ENCODE peak calls at places on chromosomes 13 and 19, in eight cellular contexts. L is sigmoid colon, Y is breast epithelium, V is GM23338, X is esophagus muscularis mucosa, G is suprapubic skin, O is stomach, T is K562. M is an unnamed sample. For H3K4me1, the result is how much of the 10 kb centered on the place peaks cover.

GRCh38 chr19:35134601-35135091 is at the start of gene LGI4:
- DNase-seq in L (no peak), Y (no peak), V (no peak), X (no peak), G (no peak), O (no peak), T (no peak), M (no peak)

GRCh38 chr19:47037766-47038165 is 10.7 kb downstream of the TMEM160 start:
- DNase-seq in L (no peak), Y (no peak), V (no peak), X (no peak), G (no peak), O (no peak), T (peak), M (no peak)

GRCh38 chr13:76552807-76553206 is 333.4 kb downstream of the KCTD12 start:
- DNase-seq in L (no peak), Y (no peak), V (no peak), X (no peak), G (no peak), O (no peak), T (no peak), M (no peak)

GRCh38 chr19:33678796-33679195 is 57.0 kb downstream of the CHST8 start:
- DNase-seq in L (peak), Y (peak), V (no peak), X (no peak), G (peak), O (no peak), T (no peak), M (peak)

GRCh38 chr13:106241974-106242373 is 293.5 kb downstream of the EFNB2 start:
- DNase-seq in L (no peak), Y (no peak), V (no peak), X (no peak), G (no peak), O (no peak), T (no peak), M (no peak)

GRCh38 chr19:42628411-42629135 is 33.8 kb upstream of the CEACAM8 start:
- DNase-seq in L (no peak), Y (no peak), V (no peak), X (no peak), G (no peak), O (no peak), T (no peak), M (no peak)

GRCh38 chr19:49983645-49984229 is 22.8 kb upstream of the SIGLEC11 start:
- DNase-seq in L (no peak), Y (no peak), V (peak), X (no peak), G (peak), O (peak), T (peak), M (peak)

GRCh38 chr13:23618341-23618740 is 48.1 kb downstream of the TNFRSF19 start:
- DNase-seq in L (no peak), Y (no peak), V (peak), X (no peak), G (no peak), O (no peak), T (no peak), M (no peak)

GRCh38 chr13:58960909-58961308 is 1202.8 kb downstream of the DIAPH3 start:
- DNase-seq in L (no peak), Y (no peak), V (peak), X (no peak), G (no peak), O (no peak), T (no peak), M (no peak)

GRCh38 chr19:5364674-5365073 is 24.1 kb upstream of the PTPRS start:
- DNase-seq in L (no peak), Y (no peak), V (peak), X (no peak), G (no peak), O (no peak), T (no peak), M (no peak)

GRCh38 chr19:41548954-41549688 is 26.8 kb upstream of the CEACAM21 start:
- DNase-seq in L (no peak), Y (no peak), V (peak), X (no peak), G (no peak), O (peak), T (no peak), M (no peak)

GRCh38 chr13:99922631-99923404 is 48.7 kb downstream of the ZIC5 start:
- DNase-seq in L (no peak), Y (no peak), V (no peak), X (no peak), G (no peak), O (peak), T (no peak), M (no peak)

GRCh38 chr13:101649490-101650126 is 197.1 kb downstream of the ITGBL1 start:
- DNase-seq in L (no peak), Y (no peak), V (no peak), X (no peak), G (no peak), O (no peak), T (no peak), M (no peak)

DNA sequence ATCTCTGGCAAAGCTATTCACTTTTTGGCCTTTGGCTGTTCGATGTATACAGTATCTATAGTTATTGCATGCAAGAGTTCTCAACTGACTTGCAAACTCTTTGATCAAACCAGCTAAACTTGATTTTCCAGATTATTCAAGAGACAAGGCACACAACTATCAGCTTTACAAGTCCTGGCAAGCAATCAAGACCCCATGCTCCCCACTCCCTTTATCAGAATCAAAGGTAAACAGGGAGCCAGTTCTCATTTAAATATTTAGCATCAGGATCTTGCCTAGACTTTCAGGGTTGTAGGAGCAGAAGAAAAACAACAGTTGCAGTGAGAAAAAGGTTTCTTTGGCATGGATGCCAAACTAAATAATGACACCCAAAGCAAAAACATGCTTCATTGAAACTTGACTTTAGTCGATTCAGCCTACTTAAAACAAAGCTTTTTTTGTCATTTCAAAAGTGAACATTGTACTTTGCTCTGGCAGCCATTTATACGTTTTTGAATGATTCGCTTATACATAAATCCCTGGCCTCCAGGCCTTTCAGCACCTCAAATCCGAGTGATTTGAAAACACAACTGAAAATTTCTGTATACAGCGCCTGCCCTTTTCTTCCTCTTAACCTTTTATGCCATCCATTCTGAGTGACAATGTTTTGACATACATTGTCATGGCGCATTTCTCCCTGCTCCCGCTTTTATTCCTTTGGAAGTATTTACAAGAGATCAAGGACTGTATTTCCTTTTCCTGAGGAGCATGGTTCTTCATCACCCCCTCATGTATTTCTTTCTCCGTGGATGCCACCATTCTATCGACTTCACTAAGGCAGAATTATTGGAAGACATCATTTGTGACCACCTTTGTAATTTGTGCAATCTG is 340.8 kb downstream of the KLF5 start:
- DNase-seq in L (no peak), Y (no peak), V (peak), X (no peak), G (no peak), O (peak), T (no peak), M (no peak)
- TF ChIP-seq POLR2AphosphoS5 in L (no peak), Y (no peak), V (no peak), X (no peak), G (no peak), O (no peak), T (no peak), M (no peak)

GRCh38 chr19:11020423-11020822 is 59.6 kb downstream of the SMARCA4 start:
- DNase-seq in L (no peak), Y (no peak), V (no peak), X (no peak), G (no peak), O (no peak), T (no peak), M (no peak)
- H3K4me1 ChIP-seq in L (under half), Y (under half), V (under half), X (under half), G (under half), O (under half), T (under half), M (under half)

DNA sequence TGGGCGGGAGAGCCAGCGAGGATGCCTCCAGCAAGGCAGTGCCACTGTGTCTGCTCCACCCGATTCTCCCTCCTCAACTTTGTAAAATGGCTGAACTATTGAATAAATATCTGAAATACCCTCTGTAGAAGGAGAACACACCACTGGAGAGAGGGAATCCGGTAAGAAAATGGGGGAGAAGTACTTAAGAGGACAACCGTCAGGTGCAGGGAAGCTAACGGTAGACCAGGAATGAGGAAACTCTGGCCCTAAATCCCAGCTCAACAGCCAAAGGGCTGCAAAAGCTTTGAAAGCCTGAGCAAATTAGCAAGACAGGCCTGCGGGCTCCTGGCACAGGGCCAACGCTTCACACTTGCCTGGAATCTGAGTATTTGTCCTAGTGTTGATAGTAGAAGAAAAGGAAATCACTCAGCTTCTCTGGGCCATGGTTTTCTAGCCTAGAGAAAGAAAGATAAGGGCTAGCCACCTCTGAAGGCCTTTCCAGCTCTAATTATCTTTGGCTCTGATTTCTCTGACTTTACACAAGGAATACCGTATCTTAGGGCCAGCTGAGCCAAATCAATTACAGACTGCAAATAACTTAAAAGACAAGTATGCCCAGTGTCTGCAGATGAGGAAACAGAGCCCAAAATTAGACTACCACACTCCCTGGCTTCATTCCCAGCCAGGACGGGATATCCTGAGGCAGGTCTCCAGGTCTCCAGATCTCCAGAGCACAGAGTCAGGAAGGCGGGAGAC is 69.7 kb downstream of the STK24 start:
- DNase-seq in L (peak), Y (peak), V (peak), X (no peak), G (no peak), O (peak), T (peak), M (no peak)
- TF ChIP-seq POLR2AphosphoS5 in L (no peak), Y (peak), V (no peak), X (peak), G (no peak), O (peak), T (no peak), M (no peak)

GRCh38 chr19:19422156-19422555 is 16.7 kb downstream of the GATAD2A start:
- DNase-seq in L (no peak), Y (no peak), V (no peak), X (no peak), G (no peak), O (no peak), T (no peak), M (peak)
- H3K4me1 ChIP-seq in L (under half), Y (under half), V (under half), X (half or more), G (under half), O (under half), T (under half), M (half or more)

GRCh38 chr19:58520257-58520599 is 618 bp upstream of the ZBTB45 start:
- DNase-seq in L (peak), Y (no peak), V (no peak), X (no peak), G (no peak), O (no peak), T (no peak), M (no peak)

GRCh38 chr19:58519355-58520256 is at the start of gene ZBTB45:
- DNase-seq in L (peak), Y (peak), V (peak), X (peak), G (peak), O (peak), T (peak), M (peak)

GRCh38 chr19:58518261-58519086 is 1.1 kb downstream of the ZBTB45 start:
- DNase-seq in L (no peak), Y (no peak), V (no peak), X (no peak), G (no peak), O (no peak), T (no peak), M (no peak)

GRCh38 chr19:58516964-58517833 is 2.4 kb downstream of the ZBTB45 start:
- DNase-seq in L (no peak), Y (no peak), V (peak), X (no peak), G (no peak), O (no peak), T (no peak), M (no peak)

DNA sequence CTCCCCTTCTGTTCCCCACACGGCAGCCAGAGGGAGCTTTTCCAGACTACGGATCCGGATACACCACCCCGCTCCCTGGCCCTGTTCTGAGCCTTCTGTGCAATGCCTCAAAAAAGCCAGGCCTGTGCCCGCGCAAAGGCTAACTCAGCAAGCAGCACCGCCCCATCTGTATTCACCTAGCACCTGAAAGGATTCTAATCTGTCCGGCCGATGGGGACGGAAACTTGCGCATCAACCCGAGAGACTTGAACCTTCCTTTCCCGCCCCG is 589 bp downstream of the ZBTB45 start:
- DNase-seq in L (peak), Y (peak), V (peak), X (no peak), G (no peak), O (peak), T (peak), M (no peak)
- TF ChIP-seq POLR2AphosphoS5 in L (no peak), Y (no peak), V (peak), X (no peak), G (no peak), O (no peak), T (no peak), M (no peak)

DNA sequence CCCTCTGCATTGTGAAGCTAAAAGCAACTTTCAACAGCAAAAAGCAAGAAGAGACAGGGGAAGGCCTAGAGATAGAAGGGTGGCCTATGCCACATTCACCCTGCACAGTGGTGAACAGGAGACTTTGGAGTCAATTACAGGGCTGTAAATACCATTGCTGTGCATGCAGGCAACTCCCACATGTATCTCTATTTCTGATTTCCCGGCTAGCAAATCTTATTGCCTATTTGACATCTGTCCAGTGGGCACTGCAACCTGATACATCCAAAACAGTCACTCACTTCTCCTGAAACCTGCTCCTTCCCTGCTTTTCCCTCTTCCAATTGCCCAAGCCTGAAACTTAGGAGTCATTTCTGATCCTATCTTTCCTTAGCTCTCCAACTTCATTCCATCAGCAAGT is 13.4 kb downstream of the RUBCNL start:
- DNase-seq in L (no peak), Y (no peak), V (no peak), X (no peak), G (no peak), O (no peak), T (no peak), M (no peak)
- H3K4me1 ChIP-seq in L (under half), Y (under half), V (under half), X (under half), G (under half), O (under half), T (under half), M (under half)

DNA sequence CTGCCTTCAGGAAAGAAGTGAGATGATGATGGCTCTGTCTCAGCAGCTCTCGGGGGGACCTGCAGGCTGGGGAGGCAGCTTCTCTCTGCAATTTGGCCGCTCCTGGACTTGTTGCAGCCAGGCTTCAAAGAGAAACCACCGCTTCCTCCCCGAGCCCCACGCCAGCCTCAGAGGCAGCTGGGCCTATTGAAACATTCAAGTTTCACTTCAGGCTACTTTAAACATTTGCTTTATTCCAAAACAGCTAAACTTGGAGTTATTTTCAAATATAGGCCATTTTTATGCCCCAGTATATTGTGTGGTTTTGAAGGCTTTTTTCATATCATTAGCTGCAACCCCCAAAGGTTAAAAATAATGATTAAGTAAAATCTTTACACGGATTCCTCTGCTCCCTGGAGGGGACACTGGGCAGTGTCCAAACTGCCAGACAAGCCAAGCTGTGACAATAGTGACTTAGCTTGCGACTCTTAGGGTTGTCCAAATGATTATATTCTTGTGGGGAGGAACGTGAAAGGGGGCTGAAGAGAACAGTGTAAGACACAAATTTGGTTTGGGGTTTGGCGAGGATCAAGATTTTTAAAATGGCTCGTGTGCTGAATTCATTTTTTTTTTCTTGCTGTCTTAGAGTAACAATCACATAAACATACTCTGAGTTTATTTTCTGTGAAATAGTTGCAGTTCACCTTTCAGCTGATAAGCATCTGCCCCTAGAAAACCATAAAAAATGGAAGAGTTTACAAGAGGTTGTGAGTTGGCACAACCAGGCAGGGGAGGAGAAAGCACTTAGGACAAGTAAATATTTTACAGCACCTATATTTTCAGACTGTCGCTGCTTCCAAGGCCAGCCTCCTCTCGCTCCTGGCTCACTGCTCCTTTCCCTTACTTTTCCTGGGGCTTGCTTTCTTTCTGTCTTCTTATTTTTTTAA is 330.6 kb downstream of the DLEU7 start:
- DNase-seq in L (peak), Y (no peak), V (no peak), X (no peak), G (peak), O (peak), T (peak), M (peak)
- TF ChIP-seq POLR2AphosphoS5 in L (no peak), Y (no peak), V (no peak), X (no peak), G (no peak), O (no peak), T (no peak), M (peak)

GRCh38 chr13:113851480-113851803 is 12.4 kb downstream of the GAS6 start:
- DNase-seq in L (no peak), Y (no peak), V (no peak), X (no peak), G (no peak), O (no peak), T (no peak), M (no peak)

GRCh38 chr13:113853518-113854237 is 10.2 kb downstream of the GAS6 start:
- DNase-seq in L (no peak), Y (peak), V (no peak), X (no peak), G (peak), O (no peak), T (peak), M (peak)

GRCh38 chr13:113854238-113855011 is 9.5 kb downstream of the GAS6 start:
- DNase-seq in L (no peak), Y (peak), V (no peak), X (no peak), G (peak), O (no peak), T (no peak), M (peak)

GRCh38 chr13:113851826-113852535 is 11.9 kb downstream of the GAS6 start:
- DNase-seq in L (no peak), Y (peak), V (no peak), X (no peak), G (peak), O (no peak), T (no peak), M (peak)

GRCh38 chr13:113852536-113853517 is 11.0 kb downstream of the GAS6 start:
- DNase-seq in L (no peak), Y (peak), V (no peak), X (no peak), G (peak), O (no peak), T (peak), M (peak)
- H3K4me1 ChIP-seq in L (under half), Y (under half), V (under half), X (half or more), G (half or more), O (half or more), T (half or more), M (under half)

DNA sequence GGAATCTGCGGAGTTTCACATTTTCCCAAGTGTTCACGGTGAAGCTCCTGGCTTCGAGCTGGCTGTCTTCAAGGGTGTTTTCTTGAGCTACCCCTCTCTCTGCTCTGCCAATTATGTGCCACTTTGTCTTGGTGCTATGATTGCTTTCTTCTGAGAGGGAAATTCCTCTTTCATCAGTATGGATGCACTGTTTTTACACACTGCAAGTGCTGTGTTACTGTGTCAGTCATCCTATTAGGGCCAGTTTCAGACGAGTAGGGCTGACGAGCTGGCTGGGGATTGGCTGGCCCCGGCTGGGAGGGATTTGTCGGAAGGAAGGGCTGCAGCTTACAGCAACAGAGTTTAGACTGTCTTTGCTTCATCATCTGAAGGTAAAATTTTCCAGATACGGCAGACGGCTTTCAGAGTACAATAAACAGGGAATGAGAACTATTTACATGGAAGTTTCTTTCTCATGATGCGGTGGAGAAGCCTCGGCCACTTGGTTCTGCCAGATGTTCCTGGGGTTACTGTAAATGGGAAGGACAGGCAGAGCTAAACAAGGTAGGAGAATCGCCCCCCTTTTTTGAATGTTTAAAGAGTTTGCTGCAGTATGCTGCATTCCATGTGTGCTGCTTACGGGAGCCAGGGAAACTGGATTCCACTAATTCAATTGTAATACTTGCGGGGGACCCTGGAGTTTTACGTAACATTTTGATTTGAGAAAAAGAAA is at the start of gene MBNL2:
- DNase-seq in L (peak), Y (peak), V (peak), X (peak), G (peak), O (peak), T (peak), M (peak)
- TF ChIP-seq POLR2AphosphoS5 in L (peak), Y (peak), V (no peak), X (peak), G (no peak), O (peak), T (peak), M (peak)

M was measured in spleen.